ENCODE peak calls at places on chromosomes 12 and 14, in four cellular contexts. A is body of pancreas, B is NB4, V is fibroblast of villous mesenchyme. I is an unnamed sample.

GRCh38 chr12:131841547-131841946 is 13.4 kb downstream of the MMP17 start:
- DNase-seq in A (no peak), B (no peak), V (no peak), I (no peak)

GRCh38 chr12:132089407-132089910 is 54.7 kb downstream of the DDX51 start:
- DNase-seq in A (no peak), B (no peak), V (no peak), I (no peak)

GRCh38 chr14:101120636-101121398 is 217.3 kb upstream of the RTL1 start:
- DNase-seq in A (no peak), B (peak; percentile 89), V (no peak), I (peak; percentile 82)

GRCh38 chr12:69719336-69720316 is 19.0 kb upstream of the RAB3IP start:
- DNase-seq in A (no peak), B (no peak), V (no peak), I (no peak)

GRCh38 chr14:92254786-92255185 is 68.2 kb upstream of the SLC24A4 start:
- DNase-seq in A (peak; percentile 23), B (no peak), V (peak; percentile 7), I (no peak)

GRCh38 chr14:71497645-71498086 is 434.6 kb upstream of the RGS6 start:
- DNase-seq in A (peak; percentile 25), B (no peak), V (peak; percentile 47), I (peak; percentile 12)

GRCh38 chr14:52350445-52350844 is 36.3 kb downstream of the PTGER2 start:
- DNase-seq in A (no peak), B (no peak), V (no peak), I (no peak)

GRCh38 chr12:88166179-88166578 is 24.1 kb downstream of the TMTC3 start:
- DNase-seq in A (no peak), B (no peak), V (no peak), I (no peak)

GRCh38 chr14:24673059-24673458 is 39.1 kb upstream of the GZMB start:
- DNase-seq in A (no peak), B (peak; percentile 57), V (no peak), I (no peak)

GRCh38 chr12:52772188-52772587 is 5.0 kb downstream of the KRT76 start:
- DNase-seq in A (no peak), B (no peak), V (no peak), I (no peak)

GRCh38 chr12:20006856-20007255 is 361.5 kb upstream of the PDE3A start:
- DNase-seq in A (no peak), B (no peak), V (peak; percentile 19), I (no peak)
- H3K4me3 ChIP-seq in A (no peak overlapping the region), B (no peak overlapping the region), V (no peak overlapping the region), I (no peak overlapping the region)

GRCh38 chr14:37597538-37598084 is 2.2 kb downstream of the TTC6 start:
- DNase-seq in A (no peak), B (no peak), V (no peak), I (no peak)
- H3K4me3 ChIP-seq in A (no peak overlapping the region), B (no peak overlapping the region), V (no peak overlapping the region), I (no peak overlapping the region)

DNA sequence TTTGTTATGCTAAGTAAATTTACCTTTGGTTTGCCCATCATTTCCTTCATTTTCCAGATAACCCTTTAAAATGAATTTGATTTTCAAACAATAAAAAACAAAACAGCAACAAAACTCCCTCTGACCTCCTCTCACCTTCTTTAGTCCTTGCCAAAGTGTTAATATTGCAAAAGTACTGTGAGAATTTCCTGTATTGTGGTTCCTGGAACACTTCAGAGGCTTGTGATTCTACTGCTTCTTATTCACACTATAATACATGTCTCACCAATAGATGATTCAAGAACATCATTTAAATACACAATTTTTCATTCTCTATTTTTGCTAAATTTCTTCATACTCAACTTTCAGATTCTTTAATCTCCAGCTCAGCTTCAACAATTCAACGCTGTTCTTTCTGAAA is at the start of gene KLRD1:
- DNase-seq in A (no peak), B (no peak), V (peak; percentile 29), I (no peak)
- H3K4me3 ChIP-seq in A (no peak within 1 kb of the TSS), B (no peak within 1 kb of the TSS), V (no peak within 1 kb of the TSS), I (no peak within 1 kb of the TSS)

GRCh38 chr12:122807651-122808050 is 27.6 kb upstream of the HIP1R start:
- DNase-seq in A (no peak), B (no peak), V (no peak), I (no peak)
- H3K4me3 ChIP-seq in A (no peak overlapping the region), B (no peak overlapping the region), V (no peak overlapping the region), I (no peak overlapping the region)

DNA sequence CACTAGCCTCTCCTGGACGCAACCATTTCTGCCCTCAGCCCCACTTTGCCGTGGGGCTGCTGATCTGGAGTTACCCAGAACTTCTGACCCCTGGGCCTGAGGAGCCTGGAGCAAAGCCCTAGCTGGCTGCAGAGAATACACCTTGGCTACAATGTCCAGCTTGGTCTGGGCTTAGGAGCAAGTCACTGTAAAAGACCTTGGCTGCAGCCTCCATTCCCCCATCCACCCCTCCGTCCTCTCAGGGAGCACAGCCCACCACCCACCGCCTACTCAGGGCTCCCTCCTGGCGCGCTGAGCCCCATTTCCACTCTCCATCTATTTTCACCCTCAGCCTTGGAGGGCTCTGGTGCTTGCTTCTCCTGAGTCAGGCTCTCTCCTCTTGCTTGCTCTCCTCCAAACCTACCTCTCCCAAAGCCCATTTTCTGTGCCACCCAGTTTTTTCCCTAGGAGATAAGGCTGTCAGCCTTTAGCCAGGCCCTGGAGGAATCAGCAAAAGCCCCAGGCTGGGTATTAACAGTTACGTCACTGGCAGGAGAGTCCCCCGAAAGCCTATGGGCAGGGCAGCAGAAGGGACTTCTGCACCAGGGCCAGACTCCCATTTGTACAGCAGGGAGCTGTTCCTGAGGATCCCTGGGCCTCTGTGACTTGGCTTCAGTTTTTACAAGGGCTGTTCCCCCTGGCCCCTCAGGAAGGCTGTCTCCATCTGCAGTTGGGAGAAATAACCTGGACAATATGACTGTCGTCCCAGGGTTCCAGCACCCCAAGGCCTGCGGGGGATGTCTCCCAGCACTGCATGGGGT is 42.7 kb downstream of the ERH start:
- DNase-seq in A (no peak), B (no peak), V (no peak), I (no peak)
- H3K4me3 ChIP-seq in A (no peak overlapping the region), B (no peak overlapping the region), V (no peak overlapping the region), I (no peak overlapping the region)

DNA sequence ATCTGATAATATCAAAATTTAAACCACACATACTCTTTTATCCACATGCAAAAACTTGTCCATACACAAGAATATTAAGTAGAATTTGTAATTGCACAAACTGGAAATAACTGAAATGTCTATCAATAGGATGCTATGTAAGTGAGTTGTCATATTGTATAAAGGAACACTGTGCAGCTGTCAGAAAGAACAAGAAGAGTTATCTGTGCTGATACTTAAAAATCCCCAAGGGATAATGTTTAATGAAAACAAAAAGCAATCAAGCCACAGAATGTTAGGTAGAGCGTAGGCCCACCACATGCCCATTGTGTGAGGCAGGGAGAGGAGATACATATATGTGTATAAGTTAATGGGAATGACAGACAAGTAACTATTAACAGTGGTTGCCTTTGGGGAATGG is 25.9 kb upstream of the HIGD1C start:
- DNase-seq in A (no peak), B (no peak), V (no peak), I (no peak)
- H3K4me3 ChIP-seq in A (peak overlapping the region; percentile 1), B (peak overlapping the region; percentile 59), V (peak overlapping the region; percentile 94), I (no peak overlapping the region)

GRCh38 chr14:69626132-69626500 is 14.7 kb downstream of the SUSD6 start:
- DNase-seq in A (no peak), B (no peak), V (no peak), I (no peak)
- H3K4me3 ChIP-seq in A (no peak overlapping the region), B (no peak overlapping the region), V (no peak overlapping the region), I (peak overlapping the region; percentile 42)

GRCh38 chr12:65567820-65568219 is 256.5 kb upstream of the HMGA2 start:
- DNase-seq in A (peak; percentile 25), B (no peak), V (peak; percentile 48), I (no peak)

GRCh38 chr12:65561798-65562382 is 262.4 kb upstream of the HMGA2 start:
- DNase-seq in A (no peak), B (peak; percentile 70), V (peak; percentile 80), I (no peak)

GRCh38 chr12:65566776-65567175 is 257.5 kb upstream of the HMGA2 start:
- DNase-seq in A (no peak), B (no peak), V (peak; percentile 55), I (no peak)

GRCh38 chr12:65568517-65568916 is 255.8 kb upstream of the HMGA2 start:
- DNase-seq in A (no peak), B (no peak), V (no peak), I (no peak)

GRCh38 chr12:65565601-65566560 is 258.4 kb upstream of the HMGA2 start:
- DNase-seq in A (no peak), B (peak; percentile 53), V (peak; percentile 98), I (no peak)
- H3K4me3 ChIP-seq in A (no peak overlapping the region), B (no peak overlapping the region), V (peak overlapping the region; percentile 28), I (no peak overlapping the region)